ENCODE peak calls at places on chromosomes 6 and 20, in nine cellular contexts. S is HCT116, I is heart left ventricle, N is H1, D is upper lobe of left lung, L is transverse colon, R is breast epithelium, P is sigmoid colon, C is Peyer's patch. A is an unnamed sample. For H3K27me3, the result is how much of the 10 kb centered on the place peaks cover.

GRCh38 chr20:59688999-59689398 is 84.7 kb downstream of the PHACTR3 start:
- DNase-seq in S (no peak), I (no peak), N (no peak), D (no peak), L (no peak), R (no peak), P (no peak), C (no peak), A (no peak)

GRCh38 chr6:101163611-101164010 is 229.9 kb upstream of the GRIK2 start:
- DNase-seq in S (no peak), I (no peak), N (no peak), D (no peak), L (no peak), R (no peak), P (no peak), C (no peak), A (no peak)

GRCh38 chr6:13327691-13328075 is 654 bp downstream of the TBC1D7 start:
- DNase-seq in S (no peak), I (no peak), N (no peak), D (no peak), L (no peak), R (no peak), P (no peak), C (no peak), A (no peak)

GRCh38 chr6:13445005-13445743 is 42.2 kb downstream of the GFOD1 start:
- DNase-seq in S (no peak), I (peak), N (no peak), D (no peak), L (peak), R (peak), P (peak), C (peak), A (peak)

GRCh38 chr6:5832621-5833107 is 174.1 kb downstream of the NRN1 start:
- DNase-seq in S (no peak), I (no peak), N (no peak), D (no peak), L (no peak), R (no peak), P (no peak), C (no peak), A (no peak)

GRCh38 chr20:20237093-20237959 is 130.6 kb upstream of the INSM1 start:
- DNase-seq in S (peak), I (no peak), N (peak), D (no peak), L (peak), R (no peak), P (no peak), C (peak), A (no peak)

GRCh38 chr6:87909849-87910248 is 137.8 kb upstream of the SPACA1 start:
- DNase-seq in S (no peak), I (no peak), N (no peak), D (peak), L (no peak), R (no peak), P (no peak), C (no peak), A (no peak)

GRCh38 chr6:84870693-84871092 is 106.3 kb upstream of the TBX18 start:
- DNase-seq in S (no peak), I (no peak), N (no peak), D (no peak), L (no peak), R (no peak), P (no peak), C (no peak), A (no peak)

GRCh38 chr6:3456794-3457709 is at the start of gene SLC22A23:
- DNase-seq in S (peak), I (peak), N (peak), D (peak), L (peak), R (peak), P (peak), C (peak), A (peak)

DNA sequence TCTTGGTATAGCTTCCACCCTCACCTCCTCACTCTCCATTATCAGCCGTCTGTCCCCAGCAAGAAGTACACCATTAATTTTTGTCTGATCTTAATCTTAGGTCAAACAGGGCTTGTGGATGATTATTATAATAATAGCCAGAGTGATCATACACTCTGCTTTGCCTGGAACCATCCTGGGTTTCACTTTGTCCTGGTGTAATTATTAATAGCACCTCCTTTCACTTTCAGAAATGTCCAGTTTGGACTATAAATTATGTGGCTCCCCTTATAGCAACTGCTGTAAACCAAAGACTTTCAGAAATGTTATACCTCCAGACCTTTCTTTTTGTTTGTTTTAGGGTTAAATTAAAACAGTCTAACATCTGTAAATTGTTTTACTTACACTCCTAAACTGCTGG is 953 bp upstream of the TRIM31 start:
- DNase-seq in S (no peak), I (no peak), N (no peak), D (no peak), L (no peak), R (no peak), P (no peak), C (no peak), A (no peak)
- H3K27me3 ChIP-seq in S (under half), I (under half), N (under half), D (under half), L (under half), R (under half), P (half or more), C (under half), A (under half)

DNA sequence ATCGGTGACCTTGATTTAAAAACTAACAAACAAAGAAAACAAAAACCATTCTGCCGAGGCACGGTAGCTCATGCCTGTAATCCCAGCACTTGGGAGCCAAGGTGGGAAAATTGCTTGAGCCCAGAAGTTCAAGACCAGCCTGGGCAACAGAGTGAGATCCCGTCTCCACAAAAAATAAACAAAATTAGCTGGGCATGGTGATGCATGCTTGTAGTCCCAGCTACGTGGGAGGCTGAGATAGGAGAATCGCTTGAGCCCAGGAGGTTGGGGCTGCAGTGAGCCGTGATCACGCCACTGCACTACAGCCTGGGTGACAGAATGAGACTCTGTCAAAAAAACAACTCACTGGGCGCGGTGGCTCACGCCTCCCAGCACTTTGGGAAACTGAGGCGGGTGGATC is 48.2 kb upstream of the TFAP2A start:
- DNase-seq in S (no peak), I (no peak), N (no peak), D (no peak), L (no peak), R (no peak), P (no peak), C (no peak), A (no peak)
- H3K27ac ChIP-seq in S (no peak), I (no peak), N (no peak), D (no peak), L (no peak), R (no peak), P (no peak), C (no peak), A (no peak)

GRCh38 chr6:108133594-108134179 is 32.1 kb upstream of the NR2E1 start:
- DNase-seq in S (peak), I (peak), N (peak), D (peak), L (peak), R (peak), P (peak), C (peak), A (no peak)
- TF ChIP-seq POLR2A in S (peak), I (no peak), N (no peak), D (no peak), L (no peak), R (no peak), P (no peak), C (no peak), A (no peak)

DNA sequence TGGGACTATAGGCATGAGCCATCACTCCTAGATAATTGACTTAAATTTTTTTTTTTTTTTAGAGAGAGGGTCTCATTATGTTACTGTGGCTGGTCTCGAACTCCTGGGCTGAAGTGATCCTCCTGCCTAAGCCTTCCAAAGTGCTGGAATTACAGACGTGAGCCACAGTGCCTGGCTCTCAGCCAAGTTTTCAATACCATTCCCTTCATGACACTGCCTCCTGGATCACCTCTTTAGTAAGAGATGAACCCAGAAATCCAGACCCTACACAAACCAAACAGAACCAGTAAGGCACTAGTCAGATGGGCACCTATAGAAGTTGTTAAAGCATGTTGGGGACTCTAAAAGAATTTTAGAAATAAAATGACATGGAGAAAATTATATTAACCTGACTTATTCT is 18.3 kb upstream of the RIMS4 start:
- DNase-seq in S (no peak), I (no peak), N (no peak), D (no peak), L (no peak), R (no peak), P (no peak), C (no peak), A (no peak)
- H3K27me3 ChIP-seq in S (under half), I (under half), N (under half), D (under half), L (under half), R (under half), P (under half), C (under half), A (under half)

GRCh38 chr6:36350681-36351091 is 14.0 kb upstream of the BNIP5 start:
- DNase-seq in S (no peak), I (peak), N (no peak), D (no peak), L (no peak), R (no peak), P (no peak), C (no peak), A (no peak)

GRCh38 chr6:36351152-36351571 is 14.5 kb upstream of the BNIP5 start:
- DNase-seq in S (no peak), I (no peak), N (no peak), D (no peak), L (no peak), R (no peak), P (no peak), C (no peak), A (no peak)

GRCh38 chr6:36352477-36353157 is 15.9 kb upstream of the BNIP5 start:
- DNase-seq in S (no peak), I (no peak), N (no peak), D (no peak), L (no peak), R (no peak), P (no peak), C (no peak), A (no peak)

GRCh38 chr6:36355819-36356218 is 19.1 kb upstream of the BNIP5 start:
- DNase-seq in S (no peak), I (no peak), N (no peak), D (no peak), L (no peak), R (no peak), P (no peak), C (no peak), A (no peak)

GRCh38 chr6:36353411-36353915 is 16.8 kb upstream of the BNIP5 start:
- DNase-seq in S (no peak), I (no peak), N (no peak), D (no peak), L (no peak), R (no peak), P (no peak), C (no peak), A (no peak)
- H3K27ac ChIP-seq in S (no peak), I (no peak), N (no peak), D (no peak), L (no peak), R (no peak), P (no peak), C (no peak), A (no peak)

GRCh38 chr6:138271451-138271850 is 53.2 kb upstream of the PBOV1 start:
- DNase-seq in S (no peak), I (no peak), N (no peak), D (no peak), L (no peak), R (no peak), P (no peak), C (no peak), A (no peak)

GRCh38 chr6:138266095-138266494 is 47.8 kb upstream of the PBOV1 start:
- DNase-seq in S (no peak), I (no peak), N (no peak), D (no peak), L (no peak), R (no peak), P (no peak), C (no peak), A (no peak)

GRCh38 chr6:138263963-138264362 is 45.7 kb upstream of the PBOV1 start:
- DNase-seq in S (no peak), I (no peak), N (no peak), D (no peak), L (no peak), R (no peak), P (no peak), C (no peak), A (no peak)

GRCh38 chr6:138264372-138264880 is 46.1 kb upstream of the PBOV1 start:
- DNase-seq in S (no peak), I (no peak), N (no peak), D (no peak), L (no peak), R (no peak), P (no peak), C (no peak), A (no peak)

GRCh38 chr6:138267971-138268895 is 49.9 kb upstream of the PBOV1 start:
- DNase-seq in S (no peak), I (no peak), N (no peak), D (no peak), L (no peak), R (no peak), P (no peak), C (no peak), A (no peak)
- TF ChIP-seq POLR2A in S (no peak), I (no peak), N (no peak), D (no peak), L (no peak), R (no peak), P (no peak), C (no peak), A (no peak)

GRCh38 chr20:22554391-22554790 is 30.0 kb downstream of the FOXA2 start:
- DNase-seq in S (no peak), I (no peak), N (no peak), D (no peak), L (no peak), R (no peak), P (no peak), C (no peak), A (no peak)
- H3K27me3 ChIP-seq in S (under half), I (under half), N (under half), D (under half), L (under half), R (under half), P (half or more), C (under half), A (under half)

DNA sequence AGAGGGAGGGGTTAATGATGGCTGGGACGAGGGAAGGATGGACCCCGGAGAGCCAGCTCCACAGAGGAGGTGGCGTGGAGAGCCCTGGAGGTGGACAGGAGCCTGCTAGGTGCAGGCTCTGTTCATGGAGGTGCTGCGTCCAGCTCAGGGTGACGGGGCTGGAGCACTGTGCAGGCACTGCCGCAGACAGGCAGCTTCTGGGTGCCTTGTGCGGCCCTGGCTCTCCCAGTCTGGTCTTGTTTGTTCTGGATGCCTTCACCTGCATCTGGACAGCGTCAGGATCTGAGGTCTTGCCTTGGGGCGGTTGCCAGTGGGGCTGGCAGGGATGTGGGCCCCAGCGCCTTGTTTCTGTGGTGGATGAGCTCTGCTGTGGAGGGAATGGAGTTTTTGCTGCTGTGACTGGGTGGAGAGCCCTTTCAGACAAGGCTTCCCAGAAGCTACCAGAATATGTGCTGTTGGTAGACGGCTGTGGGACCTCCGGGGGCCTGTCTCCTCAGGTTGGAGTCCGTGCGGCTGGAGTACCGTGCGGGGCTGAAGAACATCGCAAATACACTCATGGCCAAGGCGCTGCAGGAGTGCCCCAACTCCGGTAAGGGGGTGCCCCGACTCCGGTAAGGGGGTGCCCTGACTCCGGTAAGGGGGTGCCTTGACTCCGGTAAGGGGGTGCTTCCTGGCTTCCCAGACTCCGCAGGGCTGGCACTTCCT is 7.8 kb upstream of the C20orf204 start:
- DNase-seq in S (no peak), I (no peak), N (no peak), D (peak), L (peak), R (no peak), P (peak), C (no peak), A (no peak)
- H3K27ac ChIP-seq in S (no peak), I (no peak), N (no peak), D (no peak), L (no peak), R (no peak), P (peak), C (no peak), A (no peak)

GRCh38 chr6:43702522-43703440 is 15.2 kb upstream of the MRPS18A start:
- DNase-seq in S (peak), I (peak), N (peak), D (no peak), L (peak), R (peak), P (peak), C (peak), A (peak)
- TF ChIP-seq POLR2A in S (peak), I (peak), N (peak), D (no peak), L (peak), R (no peak), P (peak), C (peak), A (peak)

DNA sequence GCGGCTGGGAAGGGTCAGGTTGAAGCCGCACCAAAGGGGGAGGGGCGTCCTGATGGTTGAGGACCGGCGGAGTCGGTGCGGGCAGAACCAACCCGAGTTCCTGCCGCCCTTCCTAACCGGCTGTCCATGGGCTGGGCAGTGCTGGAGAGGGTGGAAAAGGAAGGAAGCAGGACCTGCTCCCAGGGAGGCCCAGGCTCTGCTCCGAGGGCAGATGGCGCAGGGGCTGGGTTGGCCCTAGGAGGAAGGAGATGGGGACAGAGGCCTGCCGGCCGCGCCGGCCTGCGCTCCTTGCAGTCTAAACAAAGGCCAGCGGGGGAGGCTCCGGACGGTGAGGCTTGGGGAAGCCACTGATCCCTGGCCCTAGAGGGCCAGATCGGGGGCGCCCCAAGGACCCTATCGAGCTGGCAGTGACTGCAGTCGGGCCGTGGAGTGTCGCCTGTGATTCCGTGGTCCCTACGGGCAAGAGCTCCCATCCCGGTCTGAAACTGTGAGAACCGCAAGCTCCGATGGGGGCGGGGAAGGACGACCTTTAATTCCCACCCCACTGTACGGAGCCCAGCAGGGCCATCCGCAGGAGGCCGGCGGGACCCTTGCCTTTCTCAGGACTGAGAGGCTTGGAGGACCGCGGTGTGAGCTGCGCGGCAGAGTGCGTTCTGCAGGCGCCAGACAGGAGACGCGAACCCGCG is 39.3 kb downstream of the YTHDF1 start:
- DNase-seq in S (no peak), I (no peak), N (peak), D (peak), L (no peak), R (no peak), P (no peak), C (no peak), A (no peak)
- H3K27me3 ChIP-seq in S (under half), I (half or more), N (half or more), D (under half), L (half or more), R (half or more), P (half or more), C (half or more), A (half or more)